ENCODE peak calls at places on chromosomes 3 and 15, in five cellular contexts. One of them, this sample, is unnamed.

GRCh38 chr3:197432407-197433127 is 123.2 kb downstream of the BDH1 start:
- DNase-seq in IMR-90: no peak
- DNase-seq in mammary epithelial cell: no peak
- DNase-seq in GM23248: no peak
- DNase-seq in NT2/D1: no peak
- DNase-seq in this sample: no peak

GRCh38 chr3:140530603-140531002 is 147.3 kb upstream of the TRIM42 start:
- DNase-seq in NT2/D1: no peak
- DNase-seq in GM23248: no peak
- DNase-seq in IMR-90: no peak
- DNase-seq in mammary epithelial cell: no peak
- DNase-seq in this sample: no peak

GRCh38 chr15:64334530-64334929 is 21.4 kb downstream of the CSNK1G1 start:
- DNase-seq in NT2/D1: no peak
- DNase-seq in mammary epithelial cell: no peak
- DNase-seq in IMR-90: no peak
- DNase-seq in GM23248: no peak
- DNase-seq in this sample: no peak

GRCh38 chr3:9878700-9879099 is 1.4 kb downstream of the CIDEC start:
- DNase-seq in GM23248: no peak
- DNase-seq in mammary epithelial cell: no peak
- DNase-seq in NT2/D1: no peak
- DNase-seq in IMR-90: no peak
- DNase-seq in this sample: no peak

GRCh38 chr3:127803619-127804018 is 18.7 kb downstream of the MGLL start:
- DNase-seq in NT2/D1: no peak
- DNase-seq in IMR-90: peak; percentile 98
- DNase-seq in GM23248: peak; percentile 95
- DNase-seq in mammary epithelial cell: peak; percentile 94
- DNase-seq in this sample: peak; percentile 88

GRCh38 chr3:126269360-126269759 is 87.8 kb downstream of the KLF15 start:
- DNase-seq in NT2/D1: no peak
- DNase-seq in GM23248: peak; percentile 29
- DNase-seq in mammary epithelial cell: no peak
- DNase-seq in IMR-90: peak; percentile 11
- DNase-seq in this sample: no peak

GRCh38 chr15:32828507-32829186 is 110.8 kb downstream of the GREM1 start:
- DNase-seq in mammary epithelial cell: no peak
- DNase-seq in NT2/D1: no peak
- DNase-seq in GM23248: peak; percentile 95
- DNase-seq in IMR-90: peak; percentile 96
- DNase-seq in this sample: peak; percentile 5

GRCh38 chr15:50248994-50249586 is 16.4 kb downstream of the HDC start:
- DNase-seq in GM23248: peak; percentile 12
- DNase-seq in IMR-90: peak; percentile 15
- DNase-seq in NT2/D1: no peak
- DNase-seq in mammary epithelial cell: peak; percentile 20
- DNase-seq in this sample: no peak

GRCh38 chr15:63156086-63156707 is 1.1 kb downstream of the RPS27L start:
- DNase-seq in mammary epithelial cell: no peak
- DNase-seq in IMR-90: no peak
- DNase-seq in NT2/D1: no peak
- DNase-seq in GM23248: peak; percentile 44
- DNase-seq in this sample: no peak

GRCh38 chr3:37861540-37862051 is at the start of gene CTDSPL:
- DNase-seq in mammary epithelial cell: peak; percentile 61
- DNase-seq in IMR-90: peak; percentile 44
- DNase-seq in NT2/D1: no peak
- DNase-seq in GM23248: peak; percentile 74
- DNase-seq in this sample: no peak

GRCh38 chr15:101523560-101523940 is 34.0 kb upstream of the PCSK6 start:
- DNase-seq in mammary epithelial cell: no peak
- DNase-seq in NT2/D1: no peak
- DNase-seq in IMR-90: no peak
- DNase-seq in GM23248: no peak
- DNase-seq in this sample: no peak

GRCh38 chr15:95929232-95929846 is 401.2 kb upstream of the NR2F2 start:
- DNase-seq in mammary epithelial cell: peak; percentile 26
- DNase-seq in GM23248: no peak
- DNase-seq in IMR-90: peak; percentile 38
- DNase-seq in NT2/D1: no peak
- DNase-seq in this sample: no peak

GRCh38 chr3:31946484-31947081 is 34.5 kb downstream of the OSBPL10 start:
- DNase-seq in IMR-90: no peak
- DNase-seq in mammary epithelial cell: no peak
- DNase-seq in GM23248: no peak
- DNase-seq in NT2/D1: no peak
- DNase-seq in this sample: no peak

GRCh38 chr3:187368251-187368733 is at the start of gene RTP4:
- DNase-seq in mammary epithelial cell: peak; percentile 74
- DNase-seq in IMR-90: peak; percentile 10
- DNase-seq in GM23248: peak; percentile 72
- DNase-seq in NT2/D1: no peak
- DNase-seq in this sample: no peak

GRCh38 chr15:41621200-41622193 is 38.7 kb upstream of the MGA start:
- DNase-seq in mammary epithelial cell: peak; percentile 65
- DNase-seq in NT2/D1: peak; percentile 74
- DNase-seq in GM23248: peak; percentile 89
- DNase-seq in IMR-90: peak; percentile 77
- DNase-seq in this sample: peak; percentile 7

GRCh38 chr15:66628976-66629723 is 63.4 kb upstream of the LCTL start:
- DNase-seq in mammary epithelial cell: no peak
- DNase-seq in GM23248: no peak
- DNase-seq in NT2/D1: no peak
- DNase-seq in IMR-90: no peak
- DNase-seq in this sample: no peak

GRCh38 chr3:179069762-179070390 is 1.7 kb downstream of the ZMAT3 start:
- DNase-seq in GM23248: peak; percentile 48
- DNase-seq in mammary epithelial cell: peak; percentile 61
- DNase-seq in IMR-90: peak; percentile 58
- DNase-seq in NT2/D1: no peak
- DNase-seq in this sample: no peak

GRCh38 chr3:187811580-187812250 is 66.4 kb upstream of the BCL6 start:
- DNase-seq in NT2/D1: no peak
- DNase-seq in GM23248: peak; percentile 87
- DNase-seq in mammary epithelial cell: peak; percentile 93
- DNase-seq in IMR-90: peak; percentile 92
- DNase-seq in this sample: no peak

GRCh38 chr3:13715167-13715954 is 164.5 kb downstream of the WNT7A start:
- DNase-seq in mammary epithelial cell: no peak
- DNase-seq in IMR-90: no peak
- DNase-seq in GM23248: no peak
- DNase-seq in NT2/D1: no peak
- DNase-seq in this sample: no peak

GRCh38 chr3:194675081-194675640 is 3.2 kb upstream of the LSG1 start:
- DNase-seq in GM23248: peak; percentile 61
- DNase-seq in IMR-90: no peak
- DNase-seq in mammary epithelial cell: peak; percentile 56
- DNase-seq in NT2/D1: no peak
- DNase-seq in this sample: no peak

GRCh38 chr15:72970965-72971746 is 81.1 kb upstream of the NEO1 start:
- DNase-seq in mammary epithelial cell: no peak
- DNase-seq in NT2/D1: no peak
- DNase-seq in GM23248: peak; percentile 40
- DNase-seq in IMR-90: peak; percentile 33
- DNase-seq in this sample: no peak

GRCh38 chr3:197001972-197002700 is 27.5 kb downstream of the MELTF start:
- DNase-seq in GM23248: peak; percentile 62
- DNase-seq in NT2/D1: no peak
- DNase-seq in mammary epithelial cell: no peak
- DNase-seq in IMR-90: no peak
- DNase-seq in this sample: no peak

GRCh38 chr3:188389711-188390346 is 235.9 kb downstream of the LPP start:
- DNase-seq in GM23248: peak; percentile 55
- DNase-seq in NT2/D1: no peak
- DNase-seq in IMR-90: no peak
- DNase-seq in mammary epithelial cell: peak; percentile 74
- DNase-seq in this sample: no peak

GRCh38 chr15:43135351-43135750 is 2.0 kb downstream of the TMEM62 start:
- DNase-seq in IMR-90: no peak
- DNase-seq in mammary epithelial cell: no peak
- DNase-seq in NT2/D1: no peak
- DNase-seq in GM23248: no peak
- DNase-seq in this sample: no peak

GRCh38 chr15:48190932-48191573 is 412 bp upstream of the CTXN2 start:
- DNase-seq in NT2/D1: peak; percentile 64
- DNase-seq in mammary epithelial cell: peak; percentile 60
- DNase-seq in GM23248: peak; percentile 66
- DNase-seq in IMR-90: peak; percentile 72
- DNase-seq in this sample: peak; percentile 4

GRCh38 chr3:86388848-86389247 is 602.1 kb downstream of the VGLL3 start:
- DNase-seq in GM23248: no peak
- DNase-seq in IMR-90: no peak
- DNase-seq in mammary epithelial cell: no peak
- DNase-seq in NT2/D1: peak; percentile 27
- DNase-seq in this sample: no peak

GRCh38 chr15:41494190-41494921 is 682 bp downstream of the ITPKA start:
- DNase-seq in GM23248: peak; percentile 38
- DNase-seq in NT2/D1: no peak
- DNase-seq in IMR-90: no peak
- DNase-seq in mammary epithelial cell: no peak
- DNase-seq in this sample: no peak

GRCh38 chr3:158711886-158712285 is 20.4 kb downstream of the RARRES1 start:
- DNase-seq in mammary epithelial cell: peak; percentile 64
- DNase-seq in IMR-90: peak; percentile 91
- DNase-seq in NT2/D1: no peak
- DNase-seq in GM23248: peak; percentile 84
- DNase-seq in this sample: peak; percentile 13

GRCh38 chr15:40684381-40684780 is 10.6 kb upstream of the RAD51 start:
- DNase-seq in NT2/D1: no peak
- DNase-seq in IMR-90: no peak
- DNase-seq in mammary epithelial cell: peak; percentile 32
- DNase-seq in GM23248: no peak
- DNase-seq in this sample: no peak

GRCh38 chr3:107082527-107082926 is 294.7 kb upstream of the CCDC54 start:
- DNase-seq in GM23248: peak; percentile 45
- DNase-seq in IMR-90: peak; percentile 73
- DNase-seq in mammary epithelial cell: peak; percentile 24
- DNase-seq in NT2/D1: no peak
- DNase-seq in this sample: no peak

GRCh38 chr3:47266709-47267489 is 15.7 kb downstream of the KIF9 start:
- DNase-seq in IMR-90: peak; percentile 96
- DNase-seq in GM23248: peak; percentile 86
- DNase-seq in NT2/D1: no peak
- DNase-seq in mammary epithelial cell: peak; percentile 93
- DNase-seq in this sample: peak; percentile 56

GRCh38 chr3:15794842-15795562 is 2.8 kb downstream of the ANKRD28 start:
- DNase-seq in NT2/D1: no peak
- DNase-seq in mammary epithelial cell: no peak
- DNase-seq in IMR-90: no peak
- DNase-seq in GM23248: peak; percentile 64
- DNase-seq in this sample: no peak
- H3K4me3 ChIP-seq in NT2/D1: no peak overlapping the region
- H3K4me3 ChIP-seq in mammary epithelial cell: peak overlapping the region; percentile 59
- H3K4me3 ChIP-seq in IMR-90: peak overlapping the region; percentile 80
- H3K4me3 ChIP-seq in GM23248: peak overlapping the region; percentile 95
- H3K4me3 ChIP-seq in this sample: peak overlapping the region; percentile 71

GRCh38 chr15:98039596-98039995 is 79.1 kb downstream of the ARRDC4 start:
- DNase-seq in mammary epithelial cell: no peak
- DNase-seq in IMR-90: no peak
- DNase-seq in NT2/D1: no peak
- DNase-seq in GM23248: no peak
- DNase-seq in this sample: no peak

DNA sequence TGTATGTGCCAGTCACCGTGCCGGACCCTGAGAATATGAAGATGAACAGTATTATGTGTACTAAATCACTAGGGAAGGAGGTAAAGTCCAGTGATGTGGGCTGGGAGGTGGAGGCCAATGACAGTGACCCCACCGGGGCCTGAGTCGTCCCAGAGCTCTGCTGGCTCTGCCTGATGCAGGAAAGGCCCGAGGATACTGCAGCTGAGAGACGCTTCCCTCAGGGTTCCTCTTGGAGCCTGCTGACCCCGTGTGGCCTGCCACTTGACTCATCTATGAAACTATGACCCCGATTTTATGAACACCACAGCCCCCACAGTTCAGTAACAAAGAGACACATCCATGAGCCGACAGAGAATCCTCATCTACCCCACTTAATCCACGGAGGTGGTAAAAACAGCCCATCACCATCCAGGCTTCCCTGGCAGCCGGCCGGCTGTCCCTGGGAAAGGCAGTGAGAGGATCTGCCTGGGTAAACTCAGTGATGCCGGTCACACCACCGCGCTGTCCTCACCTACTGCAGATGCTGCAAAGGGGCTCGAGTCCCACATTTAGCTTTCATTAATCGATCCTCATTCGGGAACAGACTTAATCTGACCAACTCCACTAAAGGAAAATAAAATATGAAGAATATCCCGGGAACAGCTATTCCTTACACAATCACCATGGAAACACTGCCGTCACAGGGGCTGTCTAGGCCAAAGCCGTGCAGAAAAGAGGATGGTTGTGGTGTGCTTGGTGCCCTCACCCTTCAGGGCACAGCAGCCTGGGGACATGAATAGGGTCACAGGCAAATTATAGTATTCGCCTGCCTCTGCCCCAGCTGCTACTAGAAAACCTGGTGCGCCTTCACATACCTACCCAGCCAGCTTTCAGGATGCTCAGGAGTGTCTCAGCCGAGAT is 82.9 kb downstream of the ARRDC4 start:
- DNase-seq in GM23248: no peak
- DNase-seq in NT2/D1: no peak
- DNase-seq in mammary epithelial cell: no peak
- DNase-seq in IMR-90: no peak
- DNase-seq in this sample: no peak
- H3K9me3 ChIP-seq in GM23248: no peaks in the 10 kb centered on the region
- H3K9me3 ChIP-seq in NT2/D1: no peaks in the 10 kb centered on the region
- H3K9me3 ChIP-seq in mammary epithelial cell: no peaks in the 10 kb centered on the region
- H3K9me3 ChIP-seq in IMR-90: peaks cover 23% of the 10 kb centered on the region
- H3K9me3 ChIP-seq in this sample: no peaks in the 10 kb centered on the region

GRCh38 chr3:57160046-57160730 is 5.0 kb downstream of the IL17RD start:
- DNase-seq in NT2/D1: peak; percentile 62
- DNase-seq in IMR-90: no peak
- DNase-seq in mammary epithelial cell: no peak
- DNase-seq in GM23248: no peak
- DNase-seq in this sample: no peak
- H3K9ac ChIP-seq in NT2/D1: peak overlapping the region; percentile 23
- H3K9ac ChIP-seq in IMR-90: no peak overlapping the region
- H3K9ac ChIP-seq in mammary epithelial cell: no peak overlapping the region
- H3K9ac ChIP-seq in GM23248: no peak overlapping the region
- H3K9ac ChIP-seq in this sample: no peak overlapping the region

GRCh38 chr3:5252111-5252510 is 64.6 kb downstream of the EDEM1 start:
- DNase-seq in GM23248: no peak
- DNase-seq in mammary epithelial cell: no peak
- DNase-seq in IMR-90: no peak
- DNase-seq in NT2/D1: no peak
- DNase-seq in this sample: no peak

GRCh38 chr3:5250467-5251195 is 63.1 kb downstream of the EDEM1 start:
- DNase-seq in mammary epithelial cell: peak; percentile 29
- DNase-seq in IMR-90: no peak
- DNase-seq in GM23248: peak; percentile 41
- DNase-seq in NT2/D1: no peak
- DNase-seq in this sample: no peak

GRCh38 chr3:5254281-5255048 is 67.0 kb downstream of the EDEM1 start:
- DNase-seq in GM23248: no peak
- DNase-seq in NT2/D1: no peak
- DNase-seq in mammary epithelial cell: no peak
- DNase-seq in IMR-90: no peak
- DNase-seq in this sample: no peak

GRCh38 chr3:5245927-5246326 is 58.4 kb downstream of the EDEM1 start:
- DNase-seq in NT2/D1: no peak
- DNase-seq in IMR-90: no peak
- DNase-seq in GM23248: no peak
- DNase-seq in mammary epithelial cell: no peak
- DNase-seq in this sample: no peak

GRCh38 chr3:5251196-5251583 is 63.7 kb downstream of the EDEM1 start:
- DNase-seq in mammary epithelial cell: no peak
- DNase-seq in GM23248: no peak
- DNase-seq in IMR-90: no peak
- DNase-seq in NT2/D1: no peak
- DNase-seq in this sample: no peak
- H3K4me3 ChIP-seq in mammary epithelial cell: peak overlapping the region; percentile 62
- H3K4me3 ChIP-seq in GM23248: peak overlapping the region; percentile 74
- H3K4me3 ChIP-seq in IMR-90: peak overlapping the region; percentile 51
- H3K4me3 ChIP-seq in NT2/D1: no peak overlapping the region
- H3K4me3 ChIP-seq in this sample: peak overlapping the region; percentile 55